ENCODE peak calls at places on chromosome 7, in eight cellular contexts. One of them, this sample, is unnamed.

GRCh38 chr7:151756076-151756731 is 120.7 kb downstream of the PRKAG2 start:
- DNase-seq in omental fat pad: no peak
- DNase-seq in SK-N-SH: no peak
- DNase-seq in HCT116: peak; percentile 26
- DNase-seq in Panc1: no peak
- DNase-seq in PC-9: peak; percentile 43
- DNase-seq in GM12865: peak; percentile 32
- DNase-seq in cardiac muscle cell: peak; percentile 46
- DNase-seq in this sample: peak; percentile 76

GRCh38 chr7:32290015-32290414 is 200.2 kb downstream of the LSM5 start:
- DNase-seq in Panc1: no peak
- DNase-seq in GM12865: no peak
- DNase-seq in cardiac muscle cell: no peak
- DNase-seq in HCT116: no peak
- DNase-seq in omental fat pad: no peak
- DNase-seq in SK-N-SH: peak; percentile 37
- DNase-seq in PC-9: no peak
- DNase-seq in this sample: no peak

GRCh38 chr7:69402696-69403095 is 195.6 kb upstream of the AUTS2 start:
- DNase-seq in PC-9: no peak
- DNase-seq in cardiac muscle cell: no peak
- DNase-seq in GM12865: no peak
- DNase-seq in SK-N-SH: no peak
- DNase-seq in omental fat pad: no peak
- DNase-seq in Panc1: no peak
- DNase-seq in HCT116: no peak
- DNase-seq in this sample: no peak

GRCh38 chr7:122790558-122790957 is 87.8 kb upstream of the RNF148 start:
- DNase-seq in SK-N-SH: no peak
- DNase-seq in omental fat pad: no peak
- DNase-seq in cardiac muscle cell: no peak
- DNase-seq in GM12865: no peak
- DNase-seq in Panc1: no peak
- DNase-seq in PC-9: no peak
- DNase-seq in HCT116: no peak
- DNase-seq in this sample: no peak

GRCh38 chr7:137109966-137110930 is 233.3 kb downstream of the PTN start:
- DNase-seq in SK-N-SH: peak; percentile 43
- DNase-seq in GM12865: no peak
- DNase-seq in omental fat pad: no peak
- DNase-seq in HCT116: no peak
- DNase-seq in cardiac muscle cell: peak; percentile 26
- DNase-seq in PC-9: no peak
- DNase-seq in Panc1: no peak
- DNase-seq in this sample: no peak

GRCh38 chr7:84162125-84162524 is 32.5 kb downstream of the SEMA3A start:
- DNase-seq in cardiac muscle cell: no peak
- DNase-seq in GM12865: no peak
- DNase-seq in PC-9: no peak
- DNase-seq in omental fat pad: no peak
- DNase-seq in HCT116: no peak
- DNase-seq in SK-N-SH: no peak
- DNase-seq in Panc1: no peak
- DNase-seq in this sample: no peak

GRCh38 chr7:158758563-158759244 is 54.1 kb upstream of the NCAPG2 start:
- DNase-seq in PC-9: no peak
- DNase-seq in HCT116: no peak
- DNase-seq in SK-N-SH: no peak
- DNase-seq in GM12865: no peak
- DNase-seq in omental fat pad: no peak
- DNase-seq in cardiac muscle cell: no peak
- DNase-seq in Panc1: no peak
- DNase-seq in this sample: no peak

GRCh38 chr7:96701258-96701657 is 8.4 kb downstream of the SEM1 start:
- DNase-seq in SK-N-SH: no peak
- DNase-seq in omental fat pad: no peak
- DNase-seq in cardiac muscle cell: no peak
- DNase-seq in HCT116: no peak
- DNase-seq in PC-9: no peak
- DNase-seq in GM12865: no peak
- DNase-seq in Panc1: no peak
- DNase-seq in this sample: no peak

GRCh38 chr7:51647931-51648351 is 331.3 kb upstream of the COBL start:
- DNase-seq in SK-N-SH: peak; percentile 36
- DNase-seq in HCT116: no peak
- DNase-seq in omental fat pad: no peak
- DNase-seq in Panc1: no peak
- DNase-seq in cardiac muscle cell: peak; percentile 21
- DNase-seq in GM12865: no peak
- DNase-seq in PC-9: no peak
- DNase-seq in this sample: no peak

GRCh38 chr7:108103566-108104298 is 26.4 kb downstream of the LAMB4 start:
- DNase-seq in cardiac muscle cell: peak; percentile 77
- DNase-seq in GM12865: no peak
- DNase-seq in omental fat pad: no peak
- DNase-seq in PC-9: no peak
- DNase-seq in HCT116: no peak
- DNase-seq in Panc1: no peak
- DNase-seq in SK-N-SH: peak; percentile 34
- DNase-seq in this sample: no peak

GRCh38 chr7:159117366-159118219 is 27.1 kb downstream of the VIPR2 start:
- DNase-seq in omental fat pad: no peak
- DNase-seq in Panc1: no peak
- DNase-seq in GM12865: no peak
- DNase-seq in HCT116: no peak
- DNase-seq in SK-N-SH: no peak
- DNase-seq in cardiac muscle cell: no peak
- DNase-seq in PC-9: no peak
- DNase-seq in this sample: no peak

GRCh38 chr7:112502700-112503099 is 21.9 kb downstream of the LSMEM1 start:
- DNase-seq in HCT116: no peak
- DNase-seq in cardiac muscle cell: no peak
- DNase-seq in SK-N-SH: no peak
- DNase-seq in omental fat pad: no peak
- DNase-seq in Panc1: no peak
- DNase-seq in GM12865: no peak
- DNase-seq in PC-9: no peak
- DNase-seq in this sample: no peak

GRCh38 chr7:139916717-139917395 is 87.8 kb downstream of the TBXAS1 start:
- DNase-seq in SK-N-SH: no peak
- DNase-seq in PC-9: no peak
- DNase-seq in HCT116: no peak
- DNase-seq in omental fat pad: no peak
- DNase-seq in cardiac muscle cell: no peak
- DNase-seq in Panc1: no peak
- DNase-seq in GM12865: peak; percentile 91
- DNase-seq in this sample: no peak

GRCh38 chr7:121605297-121605640 is 209.2 kb upstream of the FAM3C start:
- DNase-seq in SK-N-SH: no peak
- DNase-seq in HCT116: no peak
- DNase-seq in PC-9: no peak
- DNase-seq in cardiac muscle cell: peak; percentile 49
- DNase-seq in omental fat pad: no peak
- DNase-seq in Panc1: no peak
- DNase-seq in GM12865: no peak
- DNase-seq in this sample: no peak

GRCh38 chr7:95874541-95875265 is 102.3 kb downstream of the DYNC1I1 start:
- DNase-seq in Panc1: no peak
- DNase-seq in cardiac muscle cell: no peak
- DNase-seq in omental fat pad: no peak
- DNase-seq in GM12865: no peak
- DNase-seq in HCT116: no peak
- DNase-seq in SK-N-SH: no peak
- DNase-seq in PC-9: no peak
- DNase-seq in this sample: no peak

GRCh38 chr7:33201821-33202220 is 72.5 kb downstream of the BBS9 start:
- DNase-seq in omental fat pad: no peak
- DNase-seq in PC-9: no peak
- DNase-seq in cardiac muscle cell: no peak
- DNase-seq in GM12865: no peak
- DNase-seq in HCT116: no peak
- DNase-seq in Panc1: no peak
- DNase-seq in SK-N-SH: no peak
- DNase-seq in this sample: no peak

GRCh38 chr7:2886391-2886790 is 42.3 kb upstream of the GNA12 start:
- DNase-seq in HCT116: no peak
- DNase-seq in omental fat pad: no peak
- DNase-seq in SK-N-SH: no peak
- DNase-seq in cardiac muscle cell: no peak
- DNase-seq in Panc1: no peak
- DNase-seq in PC-9: no peak
- DNase-seq in GM12865: no peak
- DNase-seq in this sample: no peak

GRCh38 chr7:54882694-54883093 is 123.7 kb upstream of the SEC61G start:
- DNase-seq in GM12865: no peak
- DNase-seq in SK-N-SH: no peak
- DNase-seq in HCT116: no peak
- DNase-seq in omental fat pad: no peak
- DNase-seq in cardiac muscle cell: no peak
- DNase-seq in PC-9: no peak
- DNase-seq in Panc1: no peak
- DNase-seq in this sample: no peak

GRCh38 chr7:38584443-38585210 is 46.5 kb downstream of the AMPH start:
- DNase-seq in Panc1: no peak
- DNase-seq in SK-N-SH: no peak
- DNase-seq in PC-9: no peak
- DNase-seq in HCT116: no peak
- DNase-seq in omental fat pad: no peak
- DNase-seq in GM12865: no peak
- DNase-seq in cardiac muscle cell: peak; percentile 61
- DNase-seq in this sample: no peak

GRCh38 chr7:13276977-13277376 is 589.5 kb downstream of the ARL4A start:
- DNase-seq in HCT116: peak; percentile 6
- DNase-seq in omental fat pad: no peak
- DNase-seq in SK-N-SH: no peak
- DNase-seq in PC-9: no peak
- DNase-seq in Panc1: no peak
- DNase-seq in cardiac muscle cell: peak; percentile 12
- DNase-seq in GM12865: no peak
- DNase-seq in this sample: no peak
- TF ChIP-seq CTCF in HCT116: peak; percentile 32
- TF ChIP-seq CTCF in omental fat pad: no peak
- TF ChIP-seq CTCF in SK-N-SH: peak; percentile 79
- TF ChIP-seq CTCF in PC-9: peak; percentile 76
- TF ChIP-seq CTCF in Panc1: peak; percentile 70
- TF ChIP-seq CTCF in cardiac muscle cell: peak; percentile 30
- TF ChIP-seq CTCF in GM12865: no peak
- TF ChIP-seq CTCF in this sample: peak; percentile 82

GRCh38 chr7:156776527-156776926 is 116.5 kb downstream of the LMBR1 start:
- DNase-seq in SK-N-SH: no peak
- DNase-seq in HCT116: no peak
- DNase-seq in PC-9: no peak
- DNase-seq in omental fat pad: no peak
- DNase-seq in GM12865: no peak
- DNase-seq in cardiac muscle cell: no peak
- DNase-seq in Panc1: no peak
- DNase-seq in this sample: no peak

GRCh38 chr7:156780724-156781455 is 112.1 kb downstream of the LMBR1 start:
- DNase-seq in omental fat pad: no peak
- DNase-seq in SK-N-SH: no peak
- DNase-seq in PC-9: no peak
- DNase-seq in HCT116: no peak
- DNase-seq in Panc1: no peak
- DNase-seq in cardiac muscle cell: no peak
- DNase-seq in GM12865: peak; percentile 89
- DNase-seq in this sample: no peak

GRCh38 chr7:156778668-156779067 is 114.3 kb downstream of the LMBR1 start:
- DNase-seq in PC-9: no peak
- DNase-seq in SK-N-SH: peak; percentile 76
- DNase-seq in GM12865: no peak
- DNase-seq in omental fat pad: no peak
- DNase-seq in Panc1: no peak
- DNase-seq in cardiac muscle cell: no peak
- DNase-seq in HCT116: no peak
- DNase-seq in this sample: no peak

GRCh38 chr7:156777364-156778069 is 115.5 kb downstream of the LMBR1 start:
- DNase-seq in GM12865: no peak
- DNase-seq in HCT116: no peak
- DNase-seq in SK-N-SH: peak; percentile 22
- DNase-seq in PC-9: no peak
- DNase-seq in Panc1: no peak
- DNase-seq in cardiac muscle cell: no peak
- DNase-seq in omental fat pad: no peak
- DNase-seq in this sample: no peak

GRCh38 chr7:156778201-156778600 is 114.8 kb downstream of the LMBR1 start:
- DNase-seq in omental fat pad: no peak
- DNase-seq in PC-9: no peak
- DNase-seq in GM12865: no peak
- DNase-seq in SK-N-SH: peak; percentile 57
- DNase-seq in Panc1: no peak
- DNase-seq in cardiac muscle cell: no peak
- DNase-seq in HCT116: no peak
- DNase-seq in this sample: no peak
- TF ChIP-seq CTCF in omental fat pad: no peak
- TF ChIP-seq CTCF in PC-9: peak; percentile 48
- TF ChIP-seq CTCF in GM12865: no peak
- TF ChIP-seq CTCF in SK-N-SH: peak; percentile 55
- TF ChIP-seq CTCF in Panc1: peak; percentile 10
- TF ChIP-seq CTCF in cardiac muscle cell: no peak
- TF ChIP-seq CTCF in HCT116: peak; percentile 6
- TF ChIP-seq CTCF in this sample: peak; percentile 63

GRCh38 chr7:116341222-116341907 is 131.0 kb downstream of the TES start:
- DNase-seq in PC-9: no peak
- DNase-seq in omental fat pad: no peak
- DNase-seq in SK-N-SH: no peak
- DNase-seq in cardiac muscle cell: peak; percentile 24
- DNase-seq in HCT116: no peak
- DNase-seq in Panc1: no peak
- DNase-seq in GM12865: peak; percentile 13
- DNase-seq in this sample: no peak
- TF ChIP-seq CTCF in PC-9: no peak
- TF ChIP-seq CTCF in omental fat pad: no peak
- TF ChIP-seq CTCF in SK-N-SH: peak; percentile 64
- TF ChIP-seq CTCF in cardiac muscle cell: peak; percentile 11
- TF ChIP-seq CTCF in HCT116: peak; percentile 61
- TF ChIP-seq CTCF in Panc1: peak; percentile 85
- TF ChIP-seq CTCF in GM12865: no peak
- TF ChIP-seq CTCF in this sample: peak; percentile 43

DNA sequence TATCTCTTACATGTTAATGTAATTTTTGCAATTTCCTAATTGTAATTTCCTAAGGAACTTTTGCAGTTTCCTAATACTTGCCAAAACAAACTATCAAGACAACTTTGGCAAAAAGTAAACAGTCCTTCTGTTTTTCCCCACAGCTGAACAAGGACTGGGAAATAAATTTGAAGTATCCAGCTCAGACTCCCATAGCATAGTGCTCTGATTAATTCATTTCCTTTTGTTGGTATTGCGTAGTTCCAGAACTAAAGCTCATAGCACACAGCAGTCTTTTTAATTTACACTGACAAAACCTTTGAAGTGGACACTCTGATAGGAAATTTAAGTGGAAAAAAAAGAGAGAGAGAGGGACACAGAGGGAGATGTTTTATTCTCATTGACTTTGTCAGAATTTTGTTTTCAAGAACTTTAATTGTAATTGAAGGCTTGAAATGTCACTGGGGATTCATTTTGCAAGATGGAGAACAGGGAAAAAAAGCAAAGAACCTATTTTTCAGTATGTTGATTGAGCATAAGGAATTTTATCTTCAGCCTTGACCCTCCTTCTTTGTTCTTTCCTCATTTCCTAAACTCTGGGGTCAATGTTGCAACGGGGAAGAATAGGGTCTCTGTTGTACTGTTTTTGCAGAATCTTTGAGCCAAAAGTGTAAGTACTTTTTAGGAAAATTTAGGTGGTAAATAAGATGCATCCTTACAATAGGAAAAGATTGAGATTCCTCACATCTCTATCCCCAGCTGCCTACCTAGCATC is 232.2 kb upstream of the NPSR1 start:
- DNase-seq in GM12865: no peak
- DNase-seq in Panc1: no peak
- DNase-seq in HCT116: no peak
- DNase-seq in SK-N-SH: no peak
- DNase-seq in omental fat pad: no peak
- DNase-seq in PC-9: no peak
- DNase-seq in cardiac muscle cell: peak; percentile 25
- DNase-seq in this sample: no peak
- TF ChIP-seq CTCF in GM12865: no peak
- TF ChIP-seq CTCF in Panc1: no peak
- TF ChIP-seq CTCF in HCT116: no peak
- TF ChIP-seq CTCF in SK-N-SH: no peak
- TF ChIP-seq CTCF in omental fat pad: no peak
- TF ChIP-seq CTCF in PC-9: no peak
- TF ChIP-seq CTCF in cardiac muscle cell: no peak
- TF ChIP-seq CTCF in this sample: no peak

This sample was measured in chondrocyte.